ENCODE peak calls at places on chromosomes 7 and 10, in nine cellular contexts. O is cardiac muscle cell, H is Peyer's patch, K is K562, Y is upper lobe of right lung, S is lower lobe of right lung, E is uterus, Z is IMR-90, L is mucosa of descending colon. G is an unnamed sample.

GRCh38 chr10:60350400-60350799 is 39.3 kb downstream of the ANK3 start:
- DNase-seq in Y (no peak), E (no peak), Z (peak; percentile 49), K (no peak), H (no peak), S (no peak), O (peak; percentile 59), L (no peak), G (no peak)

GRCh38 chr7:25815711-25816110 is 336.3 kb upstream of the NFE2L3 start:
- DNase-seq in O (no peak), Y (no peak), S (no peak), Z (no peak), H (no peak), L (no peak), K (no peak), E (no peak), G (no peak)

GRCh38 chr7:35253680-35254495 is at the start of gene TBX20:
- DNase-seq in E (no peak), K (no peak), S (peak; percentile 59), L (peak; percentile 71), Y (peak; percentile 72), Z (peak; percentile 19), H (no peak), O (peak; percentile 92), G (peak; percentile 51)

GRCh38 chr7:85068796-85069195 is 118.1 kb downstream of the SEMA3D start:
- DNase-seq in L (no peak), Y (no peak), H (no peak), O (peak; percentile 67), E (no peak), Z (peak; percentile 83), S (no peak), K (no peak), G (no peak)

GRCh38 chr10:113175756-113176651 is 226.0 kb downstream of the TCF7L2 start:
- DNase-seq in S (no peak), E (no peak), K (no peak), Y (no peak), Z (no peak), H (no peak), O (peak; percentile 26), L (no peak), G (no peak)

GRCh38 chr7:40822861-40823260 is 688.1 kb downstream of the SUGCT start:
- DNase-seq in E (no peak), H (no peak), O (no peak), K (no peak), L (no peak), Z (peak; percentile 42), S (no peak), Y (no peak), G (no peak)

GRCh38 chr7:25638042-25638441 is 409.8 kb upstream of the NPVF start:
- DNase-seq in K (no peak), S (no peak), O (no peak), L (no peak), Y (no peak), E (no peak), Z (no peak), H (no peak), G (no peak)

GRCh38 chr7:42745357-42746022 is 166.4 kb downstream of the C7orf25 start:
- DNase-seq in O (peak; percentile 48), S (no peak), Y (no peak), E (peak; percentile 41), Z (peak; percentile 4), H (no peak), L (peak; percentile 51), K (peak; percentile 47), G (peak; percentile 28)

GRCh38 chr7:151897201-151897711 is 20.3 kb upstream of the PRKAG2 start:
- DNase-seq in H (no peak), E (no peak), O (peak; percentile 17), Y (no peak), K (no peak), L (peak; percentile 56), S (no peak), Z (no peak), G (peak; percentile 66)

GRCh38 chr7:115271332-115272235 is 349.7 kb downstream of the MDFIC start:
- DNase-seq in K (no peak), Y (no peak), H (no peak), Z (peak; percentile 89), E (no peak), O (peak; percentile 35), L (no peak), S (no peak), G (no peak)

GRCh38 chr10:11454958-11455566 is 156.4 kb downstream of the USP6NL start:
- DNase-seq in E (no peak), Z (no peak), K (no peak), L (no peak), Y (no peak), S (no peak), O (no peak), H (no peak), G (no peak)

DNA sequence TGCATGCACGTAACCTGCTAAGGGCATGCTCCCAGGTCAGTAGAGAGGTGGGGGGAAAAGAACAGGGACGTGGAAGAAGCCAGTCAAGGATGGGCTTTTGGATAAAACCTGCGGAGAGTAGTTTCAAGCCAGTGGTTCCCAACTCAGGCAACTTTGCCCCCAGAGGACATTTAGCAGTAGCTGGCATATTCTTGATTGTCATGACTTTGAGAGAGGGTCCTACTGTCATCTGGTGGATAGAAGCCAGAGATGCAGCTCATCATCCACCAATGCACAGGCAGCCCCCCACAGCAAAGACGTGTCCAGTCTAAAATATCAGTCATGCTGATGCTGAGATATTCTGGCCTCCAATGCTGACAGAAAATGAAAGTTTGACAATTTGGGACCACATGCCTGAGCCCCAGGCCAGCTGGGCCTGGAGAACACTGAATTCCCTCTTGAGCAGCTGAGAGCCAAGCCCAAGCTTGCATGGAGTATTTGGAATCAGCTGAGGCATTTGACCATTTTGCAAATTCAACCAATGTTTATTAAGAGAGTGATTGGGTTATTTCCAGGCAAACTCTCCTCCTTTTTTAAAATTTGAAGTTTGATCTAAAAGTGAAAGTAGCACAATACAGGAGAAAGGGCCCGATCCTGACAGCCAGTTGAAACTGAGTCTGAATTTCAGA is 110.0 kb upstream of the C7orf33 start:
- DNase-seq in H (no peak), K (no peak), Z (no peak), O (no peak), S (no peak), L (no peak), E (no peak), Y (no peak), G (no peak)
- TF ChIP-seq CTCF in H (no peak), K (peak; percentile 20), Z (no peak), O (no peak), S (no peak), L (no peak), E (no peak), Y (no peak), G (no peak)

GRCh38 chr7:143376396-143376795 is 4.7 kb upstream of the ZYX start:
- DNase-seq in E (no peak), L (no peak), H (no peak), S (peak; percentile 68), Z (no peak), O (no peak), Y (peak; percentile 63), K (no peak), G (no peak)

GRCh38 chr7:143372070-143372469 is 9.1 kb upstream of the ZYX start:
- DNase-seq in S (peak; percentile 73), L (peak; percentile 92), Y (no peak), Z (no peak), H (peak; percentile 48), K (no peak), O (peak; percentile 32), E (no peak), G (peak; percentile 95)

GRCh38 chr7:143375298-143376034 is 5.7 kb upstream of the ZYX start:
- DNase-seq in H (peak; percentile 47), Y (no peak), Z (no peak), E (no peak), S (no peak), L (no peak), K (no peak), O (peak; percentile 3), G (no peak)

GRCh38 chr7:143373255-143373794 is 7.8 kb upstream of the ZYX start:
- DNase-seq in S (no peak), O (no peak), Z (no peak), K (no peak), H (no peak), Y (no peak), L (no peak), E (no peak), G (no peak)

GRCh38 chr7:143374556-143374955 is 6.6 kb upstream of the ZYX start:
- DNase-seq in K (no peak), S (no peak), L (no peak), H (no peak), Y (no peak), E (no peak), O (no peak), Z (no peak), G (no peak)
- H3K4me1 ChIP-seq in K (no peaks in the 10 kb centered on the region), S (peaks cover 42% of the 10 kb centered on the region), L (peaks cover 17% of the 10 kb centered on the region), H (peaks cover 3% of the 10 kb centered on the region), Y (peaks cover 29% of the 10 kb centered on the region), E (no peaks in the 10 kb centered on the region), O (peaks cover 8% of the 10 kb centered on the region), Z (peaks cover 13% of the 10 kb centered on the region), G (no peaks in the 10 kb centered on the region)

DNA sequence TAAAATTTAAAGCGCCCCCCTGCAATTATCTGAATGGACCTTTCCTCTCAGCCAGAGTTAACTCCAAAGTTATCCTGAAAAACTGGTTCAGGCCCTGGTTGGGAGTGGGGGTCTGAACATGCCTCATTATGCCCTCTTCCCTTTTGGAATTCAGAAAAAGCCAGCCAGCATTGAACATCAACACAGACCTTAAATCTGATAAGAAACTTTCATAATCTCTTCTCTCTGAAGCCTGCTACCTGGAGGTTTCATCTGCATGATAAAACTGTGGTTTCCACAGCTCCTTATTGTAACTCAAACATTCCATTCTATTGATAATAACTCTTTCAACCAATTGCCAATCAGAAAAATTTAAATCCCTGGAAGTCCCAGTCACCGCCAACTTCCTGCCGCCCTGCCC is 133.3 kb downstream of the ARL4A start:
- DNase-seq in Y (no peak), K (no peak), L (no peak), O (no peak), S (no peak), E (no peak), H (no peak), Z (no peak), G (no peak)
- TF ChIP-seq CTCF in Y (no peak), K (no peak), L (no peak), O (no peak), S (no peak), E (no peak), H (no peak), Z (no peak), G (no peak)

GRCh38 chr10:79185067-79185774 is 116.5 kb downstream of the ZMIZ1 start:
- DNase-seq in Z (peak; percentile 41), L (peak; percentile 29), Y (no peak), K (no peak), O (no peak), S (no peak), H (no peak), E (peak; percentile 66), G (no peak)

GRCh38 chr10:79185796-79186374 is 117.1 kb downstream of the ZMIZ1 start:
- DNase-seq in H (no peak), S (no peak), L (no peak), K (no peak), Z (no peak), E (no peak), Y (no peak), O (no peak), G (no peak)

GRCh38 chr10:79188154-79188763 is 119.5 kb downstream of the ZMIZ1 start:
- DNase-seq in S (no peak), K (peak; percentile 76), E (no peak), Y (peak; percentile 81), H (no peak), Z (no peak), O (no peak), L (peak; percentile 49), G (peak; percentile 74)

GRCh38 chr10:79186742-79187544 is 118.2 kb downstream of the ZMIZ1 start:
- DNase-seq in O (no peak), Z (no peak), E (no peak), L (no peak), S (peak; percentile 71), Y (no peak), K (no peak), H (no peak), G (no peak)

GRCh38 chr10:79187545-79187940 is 118.8 kb downstream of the ZMIZ1 start:
- DNase-seq in K (no peak), O (no peak), Y (no peak), S (no peak), H (no peak), Z (no peak), E (no peak), L (no peak), G (no peak)
- H3K4me1 ChIP-seq in K (peaks cover 67% of the 10 kb centered on the region), O (peaks cover 72% of the 10 kb centered on the region), Y (peaks cover 99% of the 10 kb centered on the region), S (peaks cover 100% of the 10 kb centered on the region), H (no peaks in the 10 kb centered on the region), Z (peaks cover 56% of the 10 kb centered on the region), E (peaks cover 21% of the 10 kb centered on the region), L (peaks cover 58% of the 10 kb centered on the region), G (peaks cover 10% of the 10 kb centered on the region)